ENCODE peak calls at places on chromosomes 4 and X, in eight cellular contexts. E, K, M, C, Z, V, B and H are unnamed samples.
A peak's percentile ranks its signal among the peaks of the same experiment; 100 is the strongest.

GRCh38 chr4:139711461-139711860 is 45.8 kb downstream of the MGST2 start:
- DNase-seq in E (no peak), K (no peak), M (no peak), C (peak; percentile 40), Z (peak; percentile 55), V (peak; percentile 68), B (peak; percentile 54), H (no peak)

GRCh38 chr4:26854701-26855100 is 5.9 kb upstream of the STIM2 start:
- DNase-seq in E (no peak), K (no peak), M (no peak), C (no peak), Z (no peak), V (no peak), B (no peak), H (no peak)

GRCh38 chr4:24659241-24659961 is 75.0 kb upstream of the DHX15 start:
- DNase-seq in E (no peak), K (no peak), M (no peak), C (no peak), Z (no peak), V (no peak), B (no peak), H (no peak)

GRCh38 chr4:99300934-99301333 is 10.1 kb upstream of the ADH1A start:
- DNase-seq in E (no peak), K (no peak), M (peak; percentile 95), C (peak; percentile 11), Z (peak; percentile 76), V (peak; percentile 56), B (peak; percentile 97), H (peak; percentile 89)

GRCh38 chrX:120741452-120741851 is 111.6 kb upstream of the C1GALT1C1 start:
- DNase-seq in E (no peak), K (no peak), M (no peak), C (no peak), Z (no peak), V (no peak), B (no peak), H (no peak)

GRCh38 chrX:698246-698645 is 67.7 kb downstream of the SHOX start:
- DNase-seq in E (no peak), K (no peak), M (no peak), C (no peak), Z (no peak), V (no peak), B (no peak), H (peak; percentile 21)

GRCh38 chr4:185868983-185869938 is 57.3 kb upstream of the SORBS2 start:
- DNase-seq in E (no peak), K (no peak), M (no peak), C (no peak), Z (no peak), V (no peak), B (no peak), H (no peak)

GRCh38 chr4:101141230-101141629 is 206.1 kb downstream of the PPP3CA start:
- DNase-seq in E (no peak), K (no peak), M (no peak), C (no peak), Z (no peak), V (no peak), B (no peak), H (no peak)

GRCh38 chr4:119692001-119692400 is 63.4 kb upstream of the PDE5A start:
- DNase-seq in E (no peak), K (no peak), M (no peak), C (no peak), Z (no peak), V (no peak), B (peak; percentile 67), H (no peak)

GRCh38 chr4:101326586-101326985 is 20.7 kb downstream of the PPP3CA start:
- DNase-seq in E (no peak), K (no peak), M (no peak), C (no peak), Z (no peak), V (no peak), B (peak; percentile 17), H (no peak)

GRCh38 chr4:152634110-152634760 is 45.6 kb downstream of the TMEM154 start:
- DNase-seq in E (no peak), K (no peak), M (no peak), C (no peak), Z (no peak), V (no peak), B (no peak), H (no peak)

GRCh38 chr4:36351082-36351666 is 69.8 kb downstream of the DTHD1 start:
- DNase-seq in E (peak; percentile 7), K (no peak), M (no peak), C (peak; percentile 40), Z (peak; percentile 72), V (peak; percentile 56), B (peak; percentile 10), H (peak; percentile 66)

GRCh38 chr4:55358668-55359067 is 12.6 kb downstream of the SRD5A3 start:
- DNase-seq in E (no peak), K (peak; percentile 13), M (no peak), C (no peak), Z (no peak), V (no peak), B (peak; percentile 78), H (no peak)

GRCh38 chrX:3094261-3094660 is 53.0 kb downstream of the ARSF start:
- DNase-seq in E (no peak), K (no peak), M (no peak), C (peak; percentile 16), Z (peak; percentile 9), V (peak; percentile 9), B (no peak), H (no peak)

GRCh38 chr4:114497116-114497515 is 101.5 kb upstream of the UGT8 start:
- DNase-seq in E (no peak), K (no peak), M (no peak), C (no peak), Z (no peak), V (no peak), B (no peak), H (no peak)

GRCh38 chr4:2141762-2142520 is 82.8 kb downstream of the NAT8L start:
- DNase-seq in E (no peak), K (no peak), M (no peak), C (no peak), Z (no peak), V (no peak), B (no peak), H (no peak)

GRCh38 chrX:133726211-133726630 is 259.2 kb downstream of the GPC3 start:
- DNase-seq in E (no peak), K (no peak), M (no peak), C (peak; percentile 57), Z (no peak), V (no peak), B (peak; percentile 73), H (no peak)

GRCh38 chr4:32884198-32884597 is 2164.0 kb downstream of the PCDH7 start:
- DNase-seq in E (no peak), K (no peak), M (no peak), C (no peak), Z (no peak), V (no peak), B (no peak), H (no peak)

GRCh38 chr4:172042714-172043114 is 229.5 kb downstream of the GALNTL6 start:
- DNase-seq in E (no peak), K (no peak), M (no peak), C (peak; percentile 6), Z (no peak), V (peak; percentile 40), B (no peak), H (no peak)

GRCh38 chr4:139825523-139826014 is 159.9 kb downstream of the MGST2 start:
- DNase-seq in E (no peak), K (no peak), M (no peak), C (no peak), Z (no peak), V (no peak), B (no peak), H (no peak)

GRCh38 chrX:22950278-22951266 is 49.2 kb upstream of the DDX53 start:
- DNase-seq in E (no peak), K (no peak), M (peak; percentile 55), C (peak; percentile 68), Z (no peak), V (peak; percentile 64), B (peak; percentile 89), H (no peak)

GRCh38 chr4:185914583-185915199 is 102.7 kb upstream of the SORBS2 start:
- DNase-seq in E (no peak), K (no peak), M (no peak), C (no peak), Z (no peak), V (peak; percentile 31), B (peak; percentile 82), H (no peak)

GRCh38 chrX:63275127-63275526 is 76.0 kb downstream of the SPIN4 start:
- DNase-seq in E (no peak), K (peak; percentile 4), M (no peak), C (peak; percentile 19), Z (peak; percentile 14), V (peak; percentile 58), B (peak; percentile 10), H (no peak)

GRCh38 chr4:122548452-122548851 is 72.4 kb downstream of the IL21 start:
- DNase-seq in E (no peak), K (no peak), M (no peak), C (no peak), Z (no peak), V (no peak), B (peak; percentile 26), H (no peak)

GRCh38 chr4:336099-336892 is 1.3 kb upstream of the ZNF141 start:
- DNase-seq in E (no peak), K (peak; percentile 40), M (peak; percentile 37), C (no peak), Z (peak; percentile 35), V (peak; percentile 40), B (no peak), H (no peak)

GRCh38 chrX:12955882-12956703 is 18.8 kb upstream of the TMSB4X start:
- DNase-seq in E (peak; percentile 15), K (no peak), M (no peak), C (peak; percentile 50), Z (peak; percentile 69), V (peak; percentile 39), B (peak; percentile 84), H (no peak)
- TF ChIP-seq POLR2A in E (no peak), K (peak; percentile 52), M (no peak), C (no peak), Z (no peak), V (no peak), B (no peak), H (no peak)

DNA sequence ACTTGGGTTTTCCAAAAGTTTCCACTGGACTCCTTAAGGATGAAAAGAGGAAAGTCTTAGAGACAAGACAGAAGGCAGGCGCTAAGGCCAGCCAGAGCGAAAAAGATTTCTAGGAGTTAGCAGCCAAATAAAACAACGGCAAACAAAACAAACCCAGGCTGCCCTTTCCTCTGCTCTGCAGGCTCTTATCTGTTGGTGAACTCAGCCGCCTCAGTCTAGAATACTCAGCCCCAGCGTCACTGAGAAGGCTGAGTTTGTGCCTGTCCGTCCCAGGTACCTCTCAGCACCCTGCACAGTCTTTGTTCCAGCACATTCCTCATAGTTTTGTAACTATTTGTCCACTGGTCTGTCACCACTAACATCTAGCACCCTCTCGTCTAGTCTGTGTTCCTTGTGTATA is 75.6 kb upstream of the FAM9C start:
- DNase-seq in E (no peak), K (no peak), M (peak; percentile 63), C (peak; percentile 77), Z (peak; percentile 30), V (peak; percentile 51), B (peak; percentile 53), H (no peak)
- TF ChIP-seq POLR2A in E (no peak), K (no peak), M (no peak), C (no peak), Z (no peak), V (no peak), B (no peak), H (no peak)

GRCh38 chrX:119655125-119655524 is 37.8 kb downstream of the SEPTIN6 start:
- DNase-seq in E (no peak), K (no peak), M (peak; percentile 40), C (peak; percentile 11), Z (no peak), V (peak; percentile 78), B (peak; percentile 88), H (no peak)
- TF ChIP-seq POLR2A in E (no peak), K (no peak), M (no peak), C (no peak), Z (no peak), V (peak; percentile 11), B (no peak), H (no peak)

GRCh38 chr4:52715255-52715897 is 35.8 kb downstream of the ERVMER34-1 start:
- DNase-seq in E (no peak), K (no peak), M (no peak), C (no peak), Z (no peak), V (no peak), B (no peak), H (no peak)
- TF ChIP-seq POLR2A in E (no peak), K (peak; percentile 47), M (no peak), C (no peak), Z (no peak), V (no peak), B (no peak), H (no peak)